ENCODE peak calls at places on chromosomes 5 and 9, in six cellular contexts. U, L, V, G, A and O are unnamed samples.

GRCh38 chr9:34591091-34591910 is 1.8 kb upstream of the CNTFR start:
- DNase-seq in U (peak; percentile 75), L (peak; percentile 75), V (peak; percentile 92), G (peak; percentile 20), A (peak; percentile 91), O (peak; percentile 78)

GRCh38 chr9:134682026-134682425 is 40.4 kb downstream of the COL5A1 start:
- DNase-seq in U (no peak), L (no peak), V (no peak), G (no peak), A (no peak), O (no peak)

GRCh38 chr9:134301387-134302129 is 24.7 kb upstream of the RXRA start:
- DNase-seq in U (peak; percentile 27), L (no peak), V (no peak), G (no peak), A (no peak), O (no peak)

GRCh38 chr5:32628049-32628803 is 42.9 kb downstream of the SUB1 start:
- DNase-seq in U (no peak), L (no peak), V (no peak), G (no peak), A (no peak), O (no peak)

GRCh38 chr9:33263936-33264472 is 504 bp downstream of the BAG1 start:
- DNase-seq in U (peak; percentile 19), L (peak; percentile 23), V (peak; percentile 12), G (no peak), A (peak; percentile 57), O (peak; percentile 59)

GRCh38 chr5:58466939-58467338 is 7.1 kb upstream of the PLK2 start:
- DNase-seq in U (no peak), L (no peak), V (peak; percentile 49), G (no peak), A (peak; percentile 25), O (peak; percentile 13)

GRCh38 chr9:98248737-98249474 is 6.5 kb downstream of the TBC1D2 start:
- DNase-seq in U (no peak), L (no peak), V (peak; percentile 69), G (no peak), A (no peak), O (peak; percentile 64)

GRCh38 chr5:31516802-31517201 is 15.1 kb downstream of the DROSHA start:
- DNase-seq in U (no peak), L (no peak), V (no peak), G (no peak), A (no peak), O (no peak)

GRCh38 chr5:81896764-81897163 is 75.1 kb upstream of the ATG10 start:
- DNase-seq in U (no peak), L (no peak), V (no peak), G (no peak), A (no peak), O (no peak)

GRCh38 chr5:107696071-107696470 is 25.3 kb upstream of the EFNA5 start:
- DNase-seq in U (no peak), L (no peak), V (no peak), G (no peak), A (no peak), O (no peak)

GRCh38 chr5:179344301-179345178 is 721 bp downstream of the ADAMTS2 start:
- DNase-seq in U (no peak), L (no peak), V (peak; percentile 44), G (no peak), A (no peak), O (peak; percentile 37)

GRCh38 chr5:53438486-53439472 is 41.6 kb upstream of the FST start:
- DNase-seq in U (no peak), L (no peak), V (peak; percentile 58), G (peak; percentile 48), A (no peak), O (no peak)

GRCh38 chr9:28779240-28779639 is 1206.0 kb upstream of the C9orf72 start:
- DNase-seq in U (no peak), L (no peak), V (no peak), G (no peak), A (no peak), O (no peak)

GRCh38 chr5:2746642-2747041 is 4.8 kb downstream of the IRX2 start:
- DNase-seq in U (no peak), L (no peak), V (no peak), G (no peak), A (no peak), O (no peak)

GRCh38 chr9:77939149-77939668 is 92.4 kb downstream of the GNAQ start:
- DNase-seq in U (no peak), L (no peak), V (no peak), G (no peak), A (no peak), O (no peak)

GRCh38 chr9:84339951-84340350 is 607 bp downstream of the SLC28A3 start:
- DNase-seq in U (no peak), L (no peak), V (no peak), G (no peak), A (no peak), O (no peak)

GRCh38 chr9:4566806-4567205 is 76.5 kb downstream of the SLC1A1 start:
- DNase-seq in U (no peak), L (no peak), V (no peak), G (no peak), A (no peak), O (no peak)

GRCh38 chr9:97923529-97924108 is 1.3 kb upstream of the TRMO start:
- DNase-seq in U (peak; percentile 57), L (peak; percentile 49), V (peak; percentile 55), G (peak; percentile 52), A (peak; percentile 51), O (peak; percentile 86)

GRCh38 chr9:90773593-90773992 is 28.0 kb upstream of the SYK start:
- DNase-seq in U (no peak), L (no peak), V (no peak), G (no peak), A (no peak), O (no peak)

GRCh38 chr9:131735238-131736181 is 4.4 kb downstream of the RAPGEF1 start:
- DNase-seq in U (no peak), L (no peak), V (no peak), G (no peak), A (peak; percentile 75), O (peak; percentile 64)

GRCh38 chr5:124996764-124997077 is 250.3 kb upstream of the ZNF608 start:
- DNase-seq in U (no peak), L (no peak), V (peak; percentile 7), G (no peak), A (no peak), O (peak; percentile 23)

GRCh38 chr5:125409101-125409495 is 662.7 kb upstream of the ZNF608 start:
- DNase-seq in U (no peak), L (no peak), V (no peak), G (no peak), A (no peak), O (peak; percentile 15)

GRCh38 chr5:14108170-14108996 is 34.8 kb upstream of the TRIO start:
- DNase-seq in U (no peak), L (no peak), V (peak; percentile 72), G (no peak), A (peak; percentile 74), O (peak; percentile 73)

GRCh38 chr5:33105521-33105941 is 335.2 kb upstream of the TARS1 start:
- DNase-seq in U (no peak), L (no peak), V (peak; percentile 83), G (peak; percentile 29), A (no peak), O (peak; percentile 50)

GRCh38 chr5:157046041-157046440 is 12.9 kb downstream of the HAVCR1 start:
- DNase-seq in U (no peak), L (no peak), V (no peak), G (no peak), A (peak; percentile 60), O (peak; percentile 72)

GRCh38 chr9:75083188-75083976 is 4.6 kb downstream of the NMRK1 start:
- DNase-seq in U (peak; percentile 30), L (no peak), V (no peak), G (no peak), A (no peak), O (peak; percentile 63)

GRCh38 chr9:136726631-136727191 is 14.3 kb downstream of the DIPK1B start:
- DNase-seq in U (no peak), L (no peak), V (peak; percentile 46), G (no peak), A (no peak), O (peak; percentile 31)

GRCh38 chr5:176739461-176740051 is 70.8 kb upstream of the UNC5A start:
- DNase-seq in U (no peak), L (no peak), V (no peak), G (no peak), A (no peak), O (no peak)

GRCh38 chr9:20570086-20570485 is 52.2 kb downstream of the MLLT3 start:
- DNase-seq in U (no peak), L (no peak), V (peak; percentile 65), G (no peak), A (no peak), O (no peak)

GRCh38 chr5:170113517-170113891 is 7.8 kb downstream of the FOXI1 start:
- DNase-seq in U (no peak), L (no peak), V (no peak), G (no peak), A (no peak), O (no peak)

GRCh38 chr9:127313042-127313560 is 48.5 kb downstream of the GARNL3 start:
- DNase-seq in U (no peak), L (no peak), V (no peak), G (no peak), A (no peak), O (no peak)

GRCh38 chr5:147949711-147950573 is 43.6 kb upstream of the C5orf46 start:
- DNase-seq in U (no peak), L (no peak), V (peak; percentile 27), G (peak; percentile 5), A (peak; percentile 60), O (peak; percentile 43)

GRCh38 chr5:107254902-107255234 is 415.9 kb downstream of the EFNA5 start:
- DNase-seq in U (no peak), L (no peak), V (no peak), G (no peak), A (no peak), O (no peak)

GRCh38 chr5:93891491-93892480 is 150.4 kb upstream of the POU5F2 start:
- DNase-seq in U (no peak), L (no peak), V (no peak), G (no peak), A (no peak), O (peak; percentile 7)

GRCh38 chr9:27712826-27713225 is 139.5 kb upstream of the C9orf72 start:
- DNase-seq in U (no peak), L (no peak), V (no peak), G (no peak), A (no peak), O (no peak)

GRCh38 chr9:33189331-33189731 is 22.2 kb upstream of the B4GALT1 start:
- DNase-seq in U (no peak), L (no peak), V (no peak), G (no peak), A (no peak), O (peak; percentile 75)

GRCh38 chr5:164422400-164422799 is 917.0 kb downstream of the MAT2B start:
- DNase-seq in U (no peak), L (no peak), V (no peak), G (no peak), A (no peak), O (peak; percentile 5)

GRCh38 chr5:176388003-176388340 is 426 bp downstream of the NOP16 start:
- DNase-seq in U (no peak), L (no peak), V (peak; percentile 18), G (no peak), A (peak; percentile 55), O (peak; percentile 48)